ENCODE peak calls at places on chromosomes 5 and 9, in five cellular contexts. U is HFF-Myc, B is choroid plexus epithelial cell, M is Caco-2, Q is tibial nerve. K is an unnamed sample.

GRCh38 chr9:18887546-18887945 is 145.5 kb downstream of the SAXO1 start:
- DNase-seq in Q (no peak), U (no peak), M (no peak), B (no peak), K (no peak)

GRCh38 chr5:179319741-179320281 is 25.4 kb downstream of the ADAMTS2 start:
- DNase-seq in Q (no peak), U (no peak), B (peak), M (peak), K (peak)

GRCh38 chr9:137042751-137043727 is 2.9 kb downstream of the NPDC1 start:
- DNase-seq in M (no peak), Q (no peak), B (no peak), U (no peak), K (no peak)

GRCh38 chr5:89988129-89988528 is 421.4 kb downstream of the CETN3 start:
- DNase-seq in M (no peak), B (no peak), U (no peak), Q (no peak), K (no peak)

GRCh38 chr9:92265159-92265558 is 28.3 kb downstream of the IARS1 start:
- DNase-seq in M (no peak), B (peak), Q (no peak), U (peak), K (peak)

GRCh38 chr9:83059417-83059816 is 3.5 kb downstream of the RASEF start:
- DNase-seq in M (no peak), U (no peak), Q (no peak), B (no peak), K (no peak)

GRCh38 chr9:136090768-136091581 is 4.1 kb downstream of the NACC2 start:
- DNase-seq in Q (no peak), U (no peak), B (no peak), M (no peak), K (no peak)

GRCh38 chr9:99192786-99193465 is 28.8 kb downstream of the ALG2 start:
- DNase-seq in Q (no peak), B (peak), M (no peak), U (no peak), K (peak)

GRCh38 chr5:150411245-150411979 is 1.3 kb downstream of the CD74 start:
- DNase-seq in U (no peak), Q (peak), M (no peak), B (peak), K (peak)

GRCh38 chr5:143215685-143216084 is 187.8 kb downstream of the NR3C1 start:
- DNase-seq in U (no peak), B (no peak), M (no peak), Q (no peak), K (no peak)

GRCh38 chr5:3321923-3322322 is 273.7 kb upstream of the IRX1 start:
- DNase-seq in B (no peak), M (no peak), Q (no peak), U (no peak), K (no peak)

GRCh38 chr9:101465330-101465915 is 29.8 kb upstream of the ALDOB start:
- DNase-seq in M (peak), U (peak), B (peak), Q (peak), K (peak)

GRCh38 chr5:166880456-166880855 is 1411.0 kb upstream of the WWC1 start:
- DNase-seq in Q (no peak), M (no peak), B (no peak), U (no peak), K (no peak)

GRCh38 chr9:18002718-18003438 is 424.0 kb downstream of the SH3GL2 start:
- DNase-seq in U (no peak), B (no peak), Q (no peak), M (no peak), K (no peak)

GRCh38 chr9:23088932-23089364 is 642.3 kb downstream of the DMRTA1 start:
- DNase-seq in U (no peak), B (no peak), M (no peak), Q (no peak), K (no peak)

GRCh38 chr5:125042243-125042887 is 295.9 kb upstream of the ZNF608 start:
- DNase-seq in Q (no peak), U (peak), M (no peak), B (peak), K (peak)

DNA sequence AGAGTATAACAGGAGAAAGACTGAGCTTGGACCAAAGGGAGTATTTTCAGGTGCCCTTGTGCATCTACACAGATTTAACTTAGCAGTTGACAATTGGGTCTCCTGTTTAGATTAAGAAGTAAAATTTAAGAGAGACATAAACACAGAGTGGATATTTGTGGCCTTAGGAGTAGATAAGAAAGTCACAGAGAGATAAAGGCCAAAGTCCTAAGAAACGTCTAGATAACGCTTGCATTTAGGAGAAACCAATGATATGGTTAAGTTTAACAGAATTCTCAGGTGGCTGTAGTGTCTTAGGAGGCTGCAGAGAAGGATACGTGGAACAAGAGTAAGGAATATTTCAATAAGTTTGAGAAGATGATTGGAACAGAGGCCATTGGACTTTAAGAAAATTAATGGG is 155.0 kb upstream of the DAB2 start:
- DNase-seq in U (no peak), B (no peak), Q (no peak), M (no peak), K (no peak)
- H3K4me3 ChIP-seq in U (no peak), B (no peak), Q (no peak), M (no peak), K (no peak)

GRCh38 chr5:134736173-134736812 is 2.1 kb upstream of the CAMLG start:
- DNase-seq in M (no peak), U (no peak), Q (no peak), B (no peak), K (no peak)

GRCh38 chr5:134738133-134738962 is at the start of gene CAMLG:
- DNase-seq in B (peak), M (peak), U (peak), Q (peak), K (peak)

GRCh38 chr5:134742134-134742533 is 3.8 kb downstream of the CAMLG start:
- DNase-seq in Q (no peak), B (no peak), M (no peak), U (no peak), K (no peak)

GRCh38 chr5:134741052-134741451 is 2.7 kb downstream of the CAMLG start:
- DNase-seq in Q (no peak), M (no peak), U (no peak), B (no peak), K (peak)

GRCh38 chr5:134738963-134739661 is 764 bp downstream of the CAMLG start:
- DNase-seq in U (no peak), M (peak), B (peak), Q (no peak), K (peak)
- TF ChIP-seq CTCF in U (no peak), M (peak), B (peak), Q (no peak), K (peak)

DNA sequence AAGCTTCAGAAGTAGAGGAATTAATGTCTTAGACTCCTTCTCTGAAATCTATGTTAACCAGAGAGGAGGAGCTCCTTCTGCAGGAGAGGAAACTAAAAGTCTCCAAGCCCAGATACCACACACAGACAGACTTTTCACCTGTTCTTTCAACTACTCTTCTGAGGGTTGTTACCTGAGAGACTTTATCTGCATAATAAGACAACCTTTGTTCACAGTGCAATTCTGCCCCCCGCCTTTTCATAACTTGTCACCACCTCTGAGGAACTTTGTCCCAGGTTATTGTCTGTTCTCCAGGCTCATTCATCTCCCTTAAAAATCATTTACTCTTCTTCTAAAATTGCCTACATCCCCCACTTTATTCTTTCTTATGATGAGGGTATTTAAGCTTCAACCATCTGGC is 9.4 kb upstream of the GALNT10 start:
- DNase-seq in M (no peak), Q (no peak), U (no peak), B (no peak), K (no peak)
- H3K4me3 ChIP-seq in M (no peak), Q (no peak), U (no peak), B (no peak), K (no peak)

DNA sequence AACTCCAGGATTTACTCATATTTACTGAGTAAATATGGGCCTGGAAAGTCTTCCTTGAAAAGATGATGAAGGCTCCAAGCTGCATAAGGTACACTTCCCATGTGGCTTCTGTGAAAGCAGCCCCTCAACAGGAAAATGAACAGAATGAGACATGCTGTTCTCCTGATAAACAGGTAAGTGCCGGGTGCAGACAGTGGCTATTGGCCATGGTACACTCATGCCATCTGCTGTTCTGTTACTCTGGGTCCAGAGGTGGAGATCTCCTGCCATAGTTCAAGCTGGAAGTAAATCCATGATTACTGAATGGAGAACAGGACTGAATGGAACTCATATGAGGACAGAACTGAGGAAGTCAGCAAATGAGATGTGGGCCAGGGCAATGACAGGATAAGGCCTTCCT is 103.6 kb downstream of the SLIT3 start:
- DNase-seq in Q (no peak), B (no peak), U (no peak), M (no peak), K (no peak)
- TF ChIP-seq CTCF in Q (no peak), B (no peak), U (no peak), M (peak), K (no peak)

K was measured in foreskin fibroblast.